ENCODE peak calls at places on chromosomes 13 and 19, in four cellular contexts. L, K, Y and V are unnamed samples.

GRCh38 chr19:18282021-18282787 is 782 bp upstream of the JUND start:
- DNase-seq in K (no peak), L (no peak), Y (peak; percentile 76), V (no peak)

GRCh38 chr13:91133941-91134772 is 213.3 kb upstream of the MIR17HG start:
- DNase-seq in L (peak; percentile 57), Y (peak; percentile 71), K (peak; percentile 76), V (peak; percentile 47)

GRCh38 chr13:28636677-28637317 is 22.1 kb upstream of the POMP start:
- DNase-seq in L (peak; percentile 71), Y (peak; percentile 80), K (peak; percentile 75), V (peak; percentile 89)

GRCh38 chr19:41934849-41935374 is 6.7 kb upstream of the ERFL start:
- DNase-seq in K (peak; percentile 42), L (peak; percentile 89), Y (peak; percentile 56), V (peak; percentile 57)

GRCh38 chr13:50636007-50636704 is 207.3 kb downstream of the DLEU7 start:
- DNase-seq in Y (no peak), K (no peak), L (no peak), V (no peak)

GRCh38 chr13:23469901-23470525 is 36.5 kb upstream of the SACS start:
- DNase-seq in Y (peak; percentile 8), K (no peak), L (no peak), V (peak; percentile 48)

GRCh38 chr13:97127842-97128241 is 94.3 kb upstream of the MBNL2 start:
- DNase-seq in L (no peak), Y (no peak), K (no peak), V (peak; percentile 67)

GRCh38 chr19:6890938-6891337 is 3.6 kb downstream of the ADGRE1 start:
- DNase-seq in L (no peak), Y (no peak), K (no peak), V (no peak)

GRCh38 chr13:94291631-94292322 is 187.7 kb downstream of the DCT start:
- DNase-seq in K (no peak), L (no peak), Y (no peak), V (no peak)

GRCh38 chr13:114130131-114130707 is 2.2 kb downstream of the RASA3 start:
- DNase-seq in K (no peak), Y (no peak), L (no peak), V (peak; percentile 78)

GRCh38 chr13:44293354-44293753 is 80.3 kb upstream of the SERP2 start:
- DNase-seq in Y (no peak), L (no peak), K (no peak), V (no peak)

GRCh38 chr19:17751103-17751911 is at the start of gene FCHO1:
- DNase-seq in L (peak; percentile 69), Y (no peak), K (no peak), V (no peak)

GRCh38 chr13:98746968-98747367 is 5.5 kb downstream of the SLC15A1 start:
- DNase-seq in L (no peak), Y (peak; percentile 44), K (no peak), V (peak; percentile 29)

GRCh38 chr19:30208661-30209060 is 163.5 kb upstream of the ZNF536 start:
- DNase-seq in Y (no peak), K (no peak), L (no peak), V (no peak)

GRCh38 chr13:77460195-77460594 is 75.3 kb upstream of the SCEL start:
- DNase-seq in Y (peak; percentile 32), L (peak; percentile 23), K (peak; percentile 3), V (no peak)

GRCh38 chr19:6710273-6711077 is 10.0 kb downstream of the C3 start:
- DNase-seq in L (no peak), K (no peak), Y (no peak), V (no peak)

GRCh38 chr13:110713981-110714797 is 689 bp downstream of the ING1 start:
- DNase-seq in L (peak; percentile 73), Y (peak; percentile 31), K (peak; percentile 25), V (peak; percentile 45)

GRCh38 chr13:32883501-32883900 is 132.7 kb upstream of the KL start:
- DNase-seq in K (peak; percentile 33), L (no peak), Y (peak; percentile 19), V (peak; percentile 34)

GRCh38 chr19:17766543-17767131 is 15.4 kb downstream of the FCHO1 start:
- DNase-seq in L (peak; percentile 96), Y (peak; percentile 80), K (peak; percentile 79), V (peak; percentile 80)

GRCh38 chr19:9673912-9674668 is 810 bp downstream of the ZNF562 start:
- DNase-seq in Y (peak; percentile 40), L (peak; percentile 6), K (no peak), V (no peak)

GRCh38 chr13:113147206-113147605 is 11.2 kb upstream of the PROZ start:
- DNase-seq in K (no peak), L (no peak), Y (no peak), V (no peak)

GRCh38 chr13:40992678-40993077 is 26.4 kb downstream of the ELF1 start:
- DNase-seq in K (no peak), Y (no peak), L (no peak), V (no peak)

GRCh38 chr13:70959376-70959775 is 851.1 kb upstream of the KLHL1 start:
- DNase-seq in L (no peak), K (no peak), Y (no peak), V (no peak)

GRCh38 chr19:18332917-18333530 is 7.4 kb upstream of the PGPEP1 start:
- DNase-seq in L (no peak), Y (no peak), K (no peak), V (no peak)

GRCh38 chr19:384801-385169 is 24.2 kb downstream of the C2CD4C start:
- DNase-seq in K (no peak), L (no peak), Y (no peak), V (no peak)

GRCh38 chr13:99356216-99357089 is 49.3 kb upstream of the GPR183 start:
- DNase-seq in Y (peak; percentile 89), K (peak; percentile 87), L (peak; percentile 55), V (peak; percentile 91)

GRCh38 chr19:35959040-35959967 is 23.1 kb downstream of the LRFN3 start:
- DNase-seq in L (peak; percentile 36), Y (no peak), K (no peak), V (no peak)

GRCh38 chr13:100234524-100235136 is 145.7 kb downstream of the PCCA start:
- DNase-seq in K (peak; percentile 46), L (no peak), Y (peak; percentile 64), V (peak; percentile 14)

GRCh38 chr19:13100871-13101589 is 1.6 kb downstream of the LYL1 start:
- DNase-seq in L (peak; percentile 35), K (no peak), Y (no peak), V (no peak)

GRCh38 chr13:37476874-37477273 is 121.7 kb downstream of the POSTN start:
- DNase-seq in K (peak; percentile 33), L (no peak), Y (peak; percentile 63), V (no peak)

GRCh38 chr19:2244486-2244885 is 4.6 kb upstream of the AMH start:
- DNase-seq in Y (no peak), L (no peak), K (no peak), V (no peak)

GRCh38 chr13:43797154-43797553 is 10.4 kb upstream of the ENOX1 start:
- DNase-seq in Y (no peak), K (no peak), L (no peak), V (no peak)

DNA sequence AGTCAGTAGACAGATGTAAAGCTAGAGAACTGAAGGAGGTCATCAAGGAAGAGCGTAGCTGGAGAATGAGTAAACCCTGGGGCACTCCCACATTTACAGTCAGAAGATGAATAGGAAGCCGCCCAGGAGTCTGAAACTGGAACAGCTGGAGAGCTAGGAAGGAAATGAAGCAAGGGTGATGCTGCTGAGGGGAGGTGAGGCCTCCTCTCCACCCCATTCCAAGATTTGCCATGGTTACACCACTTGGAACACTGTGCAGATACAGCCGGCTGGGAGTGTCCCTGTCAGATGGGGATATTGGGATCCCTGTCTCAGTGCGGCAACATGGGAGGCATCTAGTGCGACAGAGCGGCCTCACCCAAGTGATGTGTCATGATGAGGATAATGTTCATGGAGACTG is 51.8 kb upstream of the GPI start:
- DNase-seq in K (peak; percentile 52), L (peak; percentile 78), Y (peak; percentile 60), V (peak; percentile 66)
- H3K4me3 ChIP-seq in K (no peak overlapping the region), L (no peak overlapping the region), Y (no peak overlapping the region), V (no peak overlapping the region)

DNA sequence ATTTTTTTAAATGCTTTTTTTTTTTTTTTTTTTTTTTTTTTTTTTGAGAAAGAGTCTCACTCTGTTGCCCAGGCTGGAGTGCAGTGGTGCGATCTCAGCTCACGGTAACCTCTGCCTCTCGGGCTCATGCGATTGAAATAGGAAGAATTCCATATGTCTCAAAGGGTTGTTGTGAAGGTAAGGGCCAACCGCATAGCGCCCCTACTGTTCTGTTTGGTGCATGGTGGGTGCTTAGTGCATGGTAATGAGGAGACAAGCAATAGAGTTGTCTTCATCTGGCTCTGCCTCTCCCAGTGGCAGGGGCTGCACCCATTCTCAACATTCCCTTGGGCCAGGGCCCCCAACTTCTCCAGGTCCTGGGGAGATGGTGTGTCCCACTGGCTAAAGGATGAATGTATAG is 68.7 kb downstream of the RASL11A start:
- DNase-seq in L (peak; percentile 68), K (peak; percentile 61), Y (peak; percentile 54), V (peak; percentile 54)
- TF ChIP-seq CTCF in L (peak; percentile 28), K (peak; percentile 64), Y (peak; percentile 73), V (peak; percentile 67)

GRCh38 chr13:74290324-74290773 is 156.1 kb upstream of the KLF12 start:
- DNase-seq in Y (peak; percentile 91), K (peak; percentile 77), L (peak; percentile 19), V (peak; percentile 69)

GRCh38 chr13:74289130-74289529 is 154.9 kb upstream of the KLF12 start:
- DNase-seq in Y (no peak), L (no peak), K (no peak), V (no peak)

GRCh38 chr13:74289861-74290260 is 155.7 kb upstream of the KLF12 start:
- DNase-seq in Y (no peak), K (no peak), L (no peak), V (no peak)

GRCh38 chr13:74288361-74288911 is 154.2 kb upstream of the KLF12 start:
- DNase-seq in Y (no peak), L (peak; percentile 49), K (peak; percentile 14), V (no peak)

DNA sequence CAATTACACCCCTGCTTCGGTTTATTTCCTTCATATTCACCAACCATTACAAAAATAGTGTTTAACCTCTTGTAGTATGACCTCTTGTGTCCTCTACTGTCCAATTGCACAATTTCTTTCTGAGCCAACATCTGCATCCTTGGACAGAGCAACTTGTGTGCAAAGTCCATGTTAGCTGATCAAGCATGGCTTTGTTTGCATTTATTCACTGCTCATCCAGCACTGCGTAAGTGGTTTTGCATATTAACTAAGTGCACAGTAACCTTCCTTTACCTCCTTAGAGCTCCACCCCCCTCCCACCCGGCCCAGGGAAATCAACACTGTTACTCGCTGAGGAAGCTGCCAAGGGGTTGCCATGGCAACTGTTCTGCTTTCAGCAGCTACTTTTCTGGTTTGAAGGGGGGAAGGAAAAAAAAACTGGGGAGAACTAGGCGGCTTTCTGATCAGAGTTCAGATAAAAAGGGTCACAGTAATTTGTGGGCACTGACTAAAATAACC is 153.5 kb upstream of the KLF12 start:
- DNase-seq in Y (peak; percentile 78), L (peak; percentile 88), K (peak; percentile 90), V (peak; percentile 56)
- H3K4me3 ChIP-seq in Y (no peak overlapping the region), L (no peak overlapping the region), K (no peak overlapping the region), V (no peak overlapping the region)

DNA sequence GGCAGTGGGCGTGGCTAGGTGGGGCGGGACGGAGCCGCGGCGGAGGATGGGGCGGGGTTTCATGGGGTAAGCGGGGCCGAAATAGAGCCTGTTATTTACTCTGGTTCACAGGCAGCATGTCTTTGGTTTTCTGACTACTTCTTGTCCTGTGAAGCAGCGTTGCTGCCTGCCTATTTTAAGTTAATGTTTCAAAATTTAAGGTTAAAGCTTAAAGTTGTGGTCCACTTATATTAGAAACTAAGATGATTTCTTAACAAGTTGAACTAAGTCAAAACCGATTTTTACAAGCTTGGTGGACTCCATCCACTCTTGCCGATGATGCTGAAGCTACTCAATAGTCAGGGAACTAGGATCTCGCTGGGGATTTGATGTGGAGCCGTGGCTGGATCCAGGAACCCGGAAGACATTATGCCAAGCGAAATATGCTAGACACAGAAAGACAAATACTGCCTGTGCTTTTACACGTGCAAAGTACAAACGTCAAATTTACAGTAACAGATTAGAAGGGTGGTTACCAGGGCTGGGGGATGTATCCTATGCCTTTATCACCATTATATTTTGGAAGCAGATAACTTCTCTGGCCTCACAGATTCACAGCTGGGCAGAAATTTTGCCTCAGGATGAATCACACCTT is 456 bp upstream of the ZNF616 start:
- DNase-seq in K (no peak), L (peak; percentile 16), Y (no peak), V (no peak)
- TF ChIP-seq CTCF in K (no peak), L (no peak), Y (no peak), V (no peak)